ENCODE peak calls at places on chromosome 1, in eight cellular contexts. One of them, this sample, is unnamed.

GRCh38 chr1:225842788-225843425 is 33.0 kb downstream of the EPHX1 start:
- DNase-seq in GM13977: no peak
- DNase-seq in frontal cortex: no peak
- DNase-seq in NCI-H1105 treated with DMSO at 0.1 percent for 48 hours: no peak
- DNase-seq in stimulated activated CD4-positive, alpha-beta T cell treated with anti-CD3 and anti-CD28 coated beads, Interleukin-4, amount 100 ng/mL, for 48 hours: no peak
- DNase-seq in activated gamma-delta T cell treated with anti-CD3 and anti-CD28 coated beads, Interleukin-2, amount 50 U/mL, for 16 hours: no peak
- DNase-seq in iPS-NIHi11: no peak
- DNase-seq in endothelial cell: no peak
- DNase-seq in this sample: no peak

GRCh38 chr1:30513396-30514136 is 209.8 kb downstream of the MATN1 start:
- DNase-seq in iPS-NIHi11: no peak
- DNase-seq in endothelial cell: no peak
- DNase-seq in stimulated activated CD4-positive, alpha-beta T cell treated with anti-CD3 and anti-CD28 coated beads, Interleukin-4, amount 100 ng/mL, for 48 hours: no peak
- DNase-seq in frontal cortex: no peak
- DNase-seq in NCI-H1105 treated with DMSO at 0.1 percent for 48 hours: no peak
- DNase-seq in activated gamma-delta T cell treated with anti-CD3 and anti-CD28 coated beads, Interleukin-2, amount 50 U/mL, for 16 hours: no peak
- DNase-seq in GM13977: no peak
- DNase-seq in this sample: peak; percentile 25

GRCh38 chr1:165696625-165697100 is 1.7 kb downstream of the ALDH9A1 start:
- DNase-seq in stimulated activated CD4-positive, alpha-beta T cell treated with anti-CD3 and anti-CD28 coated beads, Interleukin-4, amount 100 ng/mL, for 48 hours: no peak
- DNase-seq in endothelial cell: no peak
- DNase-seq in activated gamma-delta T cell treated with anti-CD3 and anti-CD28 coated beads, Interleukin-2, amount 50 U/mL, for 16 hours: no peak
- DNase-seq in GM13977: no peak
- DNase-seq in frontal cortex: no peak
- DNase-seq in NCI-H1105 treated with DMSO at 0.1 percent for 48 hours: peak; percentile 28
- DNase-seq in iPS-NIHi11: no peak
- DNase-seq in this sample: no peak

GRCh38 chr1:162670928-162671663 is 38.8 kb downstream of the DDR2 start:
- DNase-seq in stimulated activated CD4-positive, alpha-beta T cell treated with anti-CD3 and anti-CD28 coated beads, Interleukin-4, amount 100 ng/mL, for 48 hours: no peak
- DNase-seq in activated gamma-delta T cell treated with anti-CD3 and anti-CD28 coated beads, Interleukin-2, amount 50 U/mL, for 16 hours: no peak
- DNase-seq in endothelial cell: no peak
- DNase-seq in frontal cortex: no peak
- DNase-seq in iPS-NIHi11: no peak
- DNase-seq in NCI-H1105 treated with DMSO at 0.1 percent for 48 hours: no peak
- DNase-seq in GM13977: no peak
- DNase-seq in this sample: no peak

GRCh38 chr1:32394890-32395415 is 712 bp upstream of the BSDC1 start:
- DNase-seq in frontal cortex: no peak
- DNase-seq in iPS-NIHi11: peak; percentile 46
- DNase-seq in endothelial cell: no peak
- DNase-seq in NCI-H1105 treated with DMSO at 0.1 percent for 48 hours: no peak
- DNase-seq in GM13977: no peak
- DNase-seq in activated gamma-delta T cell treated with anti-CD3 and anti-CD28 coated beads, Interleukin-2, amount 50 U/mL, for 16 hours: no peak
- DNase-seq in stimulated activated CD4-positive, alpha-beta T cell treated with anti-CD3 and anti-CD28 coated beads, Interleukin-4, amount 100 ng/mL, for 48 hours: no peak
- DNase-seq in this sample: no peak

GRCh38 chr1:168179411-168180147 is 817 bp downstream of the TIPRL start:
- DNase-seq in GM13977: peak; percentile 24
- DNase-seq in frontal cortex: no peak
- DNase-seq in NCI-H1105 treated with DMSO at 0.1 percent for 48 hours: peak; percentile 14
- DNase-seq in activated gamma-delta T cell treated with anti-CD3 and anti-CD28 coated beads, Interleukin-2, amount 50 U/mL, for 16 hours: no peak
- DNase-seq in stimulated activated CD4-positive, alpha-beta T cell treated with anti-CD3 and anti-CD28 coated beads, Interleukin-4, amount 100 ng/mL, for 48 hours: peak; percentile 1
- DNase-seq in endothelial cell: no peak
- DNase-seq in iPS-NIHi11: no peak
- DNase-seq in this sample: no peak

GRCh38 chr1:201678264-201679101 is 139.6 kb downstream of the NAV1 start:
- DNase-seq in iPS-NIHi11: peak; percentile 75
- DNase-seq in NCI-H1105 treated with DMSO at 0.1 percent for 48 hours: no peak
- DNase-seq in stimulated activated CD4-positive, alpha-beta T cell treated with anti-CD3 and anti-CD28 coated beads, Interleukin-4, amount 100 ng/mL, for 48 hours: no peak
- DNase-seq in endothelial cell: no peak
- DNase-seq in GM13977: no peak
- DNase-seq in frontal cortex: no peak
- DNase-seq in activated gamma-delta T cell treated with anti-CD3 and anti-CD28 coated beads, Interleukin-2, amount 50 U/mL, for 16 hours: no peak
- DNase-seq in this sample: peak; percentile 69

GRCh38 chr1:11673089-11673769 is 7.7 kb downstream of the MAD2L2 start:
- DNase-seq in stimulated activated CD4-positive, alpha-beta T cell treated with anti-CD3 and anti-CD28 coated beads, Interleukin-4, amount 100 ng/mL, for 48 hours: no peak
- DNase-seq in NCI-H1105 treated with DMSO at 0.1 percent for 48 hours: no peak
- DNase-seq in activated gamma-delta T cell treated with anti-CD3 and anti-CD28 coated beads, Interleukin-2, amount 50 U/mL, for 16 hours: no peak
- DNase-seq in frontal cortex: no peak
- DNase-seq in GM13977: no peak
- DNase-seq in endothelial cell: no peak
- DNase-seq in iPS-NIHi11: peak; percentile 11
- DNase-seq in this sample: no peak

GRCh38 chr1:160371691-160372208 is 4.9 kb downstream of the NHLH1 start:
- DNase-seq in activated gamma-delta T cell treated with anti-CD3 and anti-CD28 coated beads, Interleukin-2, amount 50 U/mL, for 16 hours: no peak
- DNase-seq in frontal cortex: no peak
- DNase-seq in NCI-H1105 treated with DMSO at 0.1 percent for 48 hours: no peak
- DNase-seq in endothelial cell: no peak
- DNase-seq in stimulated activated CD4-positive, alpha-beta T cell treated with anti-CD3 and anti-CD28 coated beads, Interleukin-4, amount 100 ng/mL, for 48 hours: no peak
- DNase-seq in iPS-NIHi11: no peak
- DNase-seq in GM13977: no peak
- DNase-seq in this sample: no peak

GRCh38 chr1:6347641-6348487 is 45.7 kb downstream of the ACOT7 start:
- DNase-seq in stimulated activated CD4-positive, alpha-beta T cell treated with anti-CD3 and anti-CD28 coated beads, Interleukin-4, amount 100 ng/mL, for 48 hours: peak; percentile 58
- DNase-seq in iPS-NIHi11: peak; percentile 69
- DNase-seq in NCI-H1105 treated with DMSO at 0.1 percent for 48 hours: no peak
- DNase-seq in activated gamma-delta T cell treated with anti-CD3 and anti-CD28 coated beads, Interleukin-2, amount 50 U/mL, for 16 hours: peak; percentile 46
- DNase-seq in endothelial cell: peak; percentile 64
- DNase-seq in GM13977: peak; percentile 78
- DNase-seq in frontal cortex: no peak
- DNase-seq in this sample: peak; percentile 60

GRCh38 chr1:235181561-235182245 is 20.7 kb upstream of the RBM34 start:
- DNase-seq in frontal cortex: no peak
- DNase-seq in endothelial cell: no peak
- DNase-seq in iPS-NIHi11: no peak
- DNase-seq in GM13977: no peak
- DNase-seq in NCI-H1105 treated with DMSO at 0.1 percent for 48 hours: no peak
- DNase-seq in activated gamma-delta T cell treated with anti-CD3 and anti-CD28 coated beads, Interleukin-2, amount 50 U/mL, for 16 hours: no peak
- DNase-seq in stimulated activated CD4-positive, alpha-beta T cell treated with anti-CD3 and anti-CD28 coated beads, Interleukin-4, amount 100 ng/mL, for 48 hours: no peak
- DNase-seq in this sample: no peak

GRCh38 chr1:36481771-36482723 is 666 bp downstream of the CSF3R start:
- DNase-seq in activated gamma-delta T cell treated with anti-CD3 and anti-CD28 coated beads, Interleukin-2, amount 50 U/mL, for 16 hours: no peak
- DNase-seq in GM13977: no peak
- DNase-seq in stimulated activated CD4-positive, alpha-beta T cell treated with anti-CD3 and anti-CD28 coated beads, Interleukin-4, amount 100 ng/mL, for 48 hours: no peak
- DNase-seq in frontal cortex: no peak
- DNase-seq in iPS-NIHi11: no peak
- DNase-seq in endothelial cell: no peak
- DNase-seq in NCI-H1105 treated with DMSO at 0.1 percent for 48 hours: no peak
- DNase-seq in this sample: no peak

GRCh38 chr1:221263831-221264767 is 384.9 kb downstream of the HLX start:
- DNase-seq in GM13977: peak; percentile 39
- DNase-seq in endothelial cell: peak; percentile 40
- DNase-seq in iPS-NIHi11: peak; percentile 57
- DNase-seq in NCI-H1105 treated with DMSO at 0.1 percent for 48 hours: peak; percentile 75
- DNase-seq in activated gamma-delta T cell treated with anti-CD3 and anti-CD28 coated beads, Interleukin-2, amount 50 U/mL, for 16 hours: no peak
- DNase-seq in frontal cortex: no peak
- DNase-seq in stimulated activated CD4-positive, alpha-beta T cell treated with anti-CD3 and anti-CD28 coated beads, Interleukin-4, amount 100 ng/mL, for 48 hours: peak; percentile 6
- DNase-seq in this sample: peak; percentile 73

GRCh38 chr1:222310830-222311229 is 237.1 kb downstream of the HHIPL2 start:
- DNase-seq in iPS-NIHi11: no peak
- DNase-seq in endothelial cell: no peak
- DNase-seq in NCI-H1105 treated with DMSO at 0.1 percent for 48 hours: no peak
- DNase-seq in GM13977: no peak
- DNase-seq in stimulated activated CD4-positive, alpha-beta T cell treated with anti-CD3 and anti-CD28 coated beads, Interleukin-4, amount 100 ng/mL, for 48 hours: no peak
- DNase-seq in frontal cortex: no peak
- DNase-seq in activated gamma-delta T cell treated with anti-CD3 and anti-CD28 coated beads, Interleukin-2, amount 50 U/mL, for 16 hours: no peak
- DNase-seq in this sample: no peak

GRCh38 chr1:186206046-186206564 is 168.9 kb downstream of the TPR start:
- DNase-seq in NCI-H1105 treated with DMSO at 0.1 percent for 48 hours: no peak
- DNase-seq in activated gamma-delta T cell treated with anti-CD3 and anti-CD28 coated beads, Interleukin-2, amount 50 U/mL, for 16 hours: no peak
- DNase-seq in endothelial cell: no peak
- DNase-seq in GM13977: no peak
- DNase-seq in iPS-NIHi11: peak; percentile 29
- DNase-seq in stimulated activated CD4-positive, alpha-beta T cell treated with anti-CD3 and anti-CD28 coated beads, Interleukin-4, amount 100 ng/mL, for 48 hours: no peak
- DNase-seq in frontal cortex: no peak
- DNase-seq in this sample: no peak